ENCODE peak calls at places on chromosomes 12 and 14, in eight cellular contexts. Y is tibial artery; E is SJSA1; K is cardiac muscle cell; P is HCT116; A is aorta; L is heart right ventricle; D is CD8-positive, alpha-beta T cell. Q is an unnamed sample. For H3K9me3 and H3K4me1, the result is how much of the 10 kb centered on the place peaks cover.

GRCh38 chr14:21068521-21069387 is 1.4 kb upstream of the ARHGEF40 start:
- DNase-seq in D (peak), L (peak), Y (peak), K (peak), P (peak), A (peak), E (peak), Q (peak)

GRCh38 chr14:83395321-83395720 is 1861.7 kb upstream of the SEL1L start:
- DNase-seq in D (no peak), L (no peak), A (no peak), E (no peak), Y (no peak), P (no peak), K (no peak), Q (no peak)

GRCh38 chr12:31991815-31992214 is 32.6 kb downstream of the RESF1 start:
- DNase-seq in L (no peak), E (no peak), D (no peak), P (no peak), A (no peak), Y (no peak), K (no peak), Q (no peak)

GRCh38 chr12:101045486-101046474 is 164.3 kb downstream of the SLC5A8 start:
- DNase-seq in D (no peak), K (peak), Y (no peak), L (no peak), E (no peak), P (no peak), A (no peak), Q (no peak)

GRCh38 chr14:64945431-64945830 is 2.9 kb upstream of the GPX2 start:
- DNase-seq in K (no peak), A (no peak), L (no peak), P (no peak), E (no peak), Y (no peak), D (no peak), Q (no peak)

GRCh38 chr12:54650884-54651283 is 2.7 kb upstream of the DCD start:
- DNase-seq in K (no peak), P (no peak), Y (no peak), E (no peak), A (no peak), L (no peak), D (no peak), Q (no peak)

GRCh38 chr12:104443008-104443407 is 13.7 kb upstream of the CHST11 start:
- DNase-seq in D (no peak), L (no peak), K (no peak), Y (no peak), A (no peak), P (no peak), E (no peak), Q (no peak)

GRCh38 chr12:80589091-80589490 is 118.3 kb upstream of the MYF6 start:
- DNase-seq in Y (no peak), E (no peak), L (no peak), K (no peak), A (no peak), D (no peak), P (no peak), Q (no peak)

GRCh38 chr12:5201554-5202243 is 158.0 kb downstream of the KCNA5 start:
- DNase-seq in Y (no peak), A (no peak), E (no peak), D (no peak), K (no peak), P (no peak), L (peak), Q (no peak)

GRCh38 chr14:45185110-45185814 is 49.5 kb downstream of the FANCM start:
- DNase-seq in D (no peak), P (no peak), L (no peak), A (no peak), K (no peak), E (no peak), Y (no peak), Q (no peak)

GRCh38 chr12:96301732-96302131 is 98.5 kb downstream of the CDK17 start:
- DNase-seq in E (peak), K (no peak), D (no peak), A (no peak), L (no peak), P (no peak), Y (no peak), Q (no peak)

GRCh38 chr12:80056845-80057244 is 42.5 kb upstream of the OTOGL start:
- DNase-seq in D (no peak), Y (peak), E (no peak), P (no peak), K (peak), A (peak), L (peak), Q (no peak)

GRCh38 chr12:131094831-131095805 is 141.4 kb downstream of the ADGRD1 start:
- DNase-seq in K (no peak), L (no peak), D (no peak), A (no peak), Y (peak), P (no peak), E (no peak), Q (no peak)

GRCh38 chr12:49451468-49452259 is 84.4 kb downstream of the SPATS2 start:
- DNase-seq in A (no peak), K (no peak), Y (no peak), L (no peak), E (no peak), D (no peak), P (no peak), Q (no peak)

GRCh38 chr12:29521951-29522350 is 24.5 kb upstream of the OVCH1 start:
- DNase-seq in A (no peak), L (no peak), E (no peak), P (no peak), K (peak), Y (no peak), D (no peak), Q (no peak)

GRCh38 chr12:92466391-92467305 is 236.1 kb upstream of the PLEKHG7 start:
- DNase-seq in L (peak), E (peak), Y (peak), A (peak), K (no peak), D (no peak), P (no peak), Q (peak)

GRCh38 chr14:95098984-95099599 is 58.2 kb downstream of the DICER1 start:
- DNase-seq in A (peak), E (peak), L (peak), D (peak), Y (peak), K (peak), P (peak), Q (peak)

GRCh38 chr14:95071649-95072256 is 85.6 kb downstream of the DICER1 start:
- DNase-seq in E (no peak), L (no peak), D (no peak), P (no peak), Y (no peak), A (no peak), K (no peak), Q (no peak)

GRCh38 chr12:12133259-12133658 is 62.5 kb downstream of the BCL2L14 start:
- DNase-seq in K (no peak), E (no peak), Y (no peak), P (no peak), L (no peak), D (no peak), A (no peak), Q (no peak)

GRCh38 chr12:96183734-96184370 is 10.3 kb upstream of the ELK3 start:
- DNase-seq in P (no peak), A (no peak), D (no peak), E (no peak), Y (no peak), L (no peak), K (no peak), Q (no peak)

GRCh38 chr12:3046441-3047200 is 30.6 kb upstream of the TSPAN9 start:
- DNase-seq in P (no peak), K (peak), L (peak), E (no peak), Y (no peak), D (no peak), A (no peak), Q (no peak)

GRCh38 chr12:94676011-94676709 is 25.8 kb upstream of the TMCC3 start:
- DNase-seq in D (no peak), K (peak), L (peak), A (peak), P (no peak), E (no peak), Y (peak), Q (peak)

GRCh38 chr14:104362761-104363605 is 216.6 kb upstream of the C14orf180 start:
- DNase-seq in P (no peak), D (no peak), Y (no peak), L (no peak), A (peak), E (no peak), K (no peak), Q (peak)
- H3K9me3 ChIP-seq in P (under half), D (under half), Y (under half), L (under half), A (under half), E (under half), K (under half), Q (under half)

DNA sequence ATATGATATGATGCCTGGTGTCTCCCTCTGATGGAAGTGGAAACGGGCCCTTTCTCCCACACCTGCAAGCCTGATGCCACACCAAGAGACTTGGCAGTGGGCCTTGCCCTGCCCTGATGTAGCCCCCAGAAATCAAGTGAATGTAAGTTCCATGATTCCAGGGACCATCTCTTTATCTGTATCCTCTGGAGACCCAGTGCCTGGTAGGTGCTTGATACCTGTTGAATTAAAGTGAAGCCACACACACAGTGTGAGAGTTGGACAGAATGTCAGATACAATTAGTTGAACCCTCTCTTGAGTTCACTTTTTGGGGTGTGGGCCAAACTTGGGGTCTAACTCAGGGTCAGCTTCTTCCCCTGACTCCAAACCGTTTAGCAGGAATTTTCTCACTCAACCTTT is 4.8 kb upstream of the RAB35 start:
- DNase-seq in L (no peak), Y (no peak), A (no peak), D (no peak), K (no peak), E (no peak), P (no peak), Q (no peak)
- H3K4me1 ChIP-seq in L (under half), Y (under half), A (under half), D (under half), K (under half), E (under half), P (under half), Q (under half)

GRCh38 chr14:104353921-104354701 is 215.7 kb downstream of the KIF26A start:
- DNase-seq in Y (peak), D (no peak), K (no peak), A (peak), L (peak), P (no peak), E (no peak), Q (peak)

GRCh38 chr14:104351849-104352492 is 213.6 kb downstream of the KIF26A start:
- DNase-seq in A (no peak), P (no peak), D (no peak), Y (peak), K (no peak), L (no peak), E (no peak), Q (no peak)

GRCh38 chr14:104355101-104355691 is 216.8 kb downstream of the KIF26A start:
- DNase-seq in Y (peak), L (no peak), D (no peak), P (no peak), K (no peak), E (no peak), A (peak), Q (peak)

GRCh38 chr14:104352493-104353220 is 214.3 kb downstream of the KIF26A start:
- DNase-seq in Y (peak), L (no peak), K (no peak), D (no peak), P (no peak), A (peak), E (no peak), Q (no peak)

GRCh38 chr14:104353221-104353920 is 215.0 kb downstream of the KIF26A start:
- DNase-seq in P (no peak), L (peak), A (no peak), K (no peak), Y (peak), E (no peak), D (no peak), Q (no peak)
- H3K9me3 ChIP-seq in P (under half), L (under half), A (under half), K (under half), Y (under half), E (under half), D (under half), Q (under half)

GRCh38 chr12:1594045-1594294 is 411 bp downstream of the FBXL14 start:
- DNase-seq in E (no peak), P (no peak), A (peak), L (peak), K (peak), Y (peak), D (no peak), Q (no peak)
- H3K4me1 ChIP-seq in E (half or more), P (under half), A (under half), L (half or more), K (under half), Y (half or more), D (under half), Q (under half)